ENCODE peak calls at places on chromosome 1, in ten cellular contexts. N is Panc1; V is right cardiac atrium; L is upper lobe of right lung; S is Caco-2; B is aorta; Z is CD8-positive, alpha-beta memory T cell; O is mucosa of descending colon; P is adrenal gland; A is PC-9. Q is an unnamed sample.

GRCh38 chr1:81912383-81912782 is 111.6 kb downstream of the ADGRL2 start:
- DNase-seq in N (no peak), V (no peak), L (no peak), S (no peak), B (no peak), Z (no peak), O (no peak), P (no peak), A (peak; percentile 93), Q (no peak)

GRCh38 chr1:219927298-219927955 is 930 bp downstream of the SLC30A10 start:
- DNase-seq in N (no peak), V (no peak), L (no peak), S (no peak), B (no peak), Z (no peak), O (no peak), P (no peak), A (no peak), Q (no peak)

GRCh38 chr1:244341455-244342450 is 110.0 kb downstream of the ADSS2 start:
- DNase-seq in N (no peak), V (no peak), L (no peak), S (peak; percentile 66), B (no peak), Z (peak; percentile 60), O (no peak), P (no peak), A (no peak), Q (no peak)

GRCh38 chr1:228366851-228367741 is 39.5 kb downstream of the TRIM11 start:
- DNase-seq in N (no peak), V (no peak), L (peak; percentile 59), S (peak; percentile 36), B (peak; percentile 37), Z (no peak), O (no peak), P (peak; percentile 52), A (no peak), Q (peak; percentile 41)

GRCh38 chr1:214861615-214862014 is 220.9 kb upstream of the KCNK2 start:
- DNase-seq in N (no peak), V (no peak), L (no peak), S (no peak), B (no peak), Z (no peak), O (no peak), P (no peak), A (no peak), Q (no peak)

GRCh38 chr1:22641906-22642636 is 1.4 kb upstream of the C1QC start:
- DNase-seq in N (peak; percentile 18), V (peak; percentile 88), L (peak; percentile 93), S (peak; percentile 71), B (peak; percentile 89), Z (peak; percentile 67), O (peak; percentile 85), P (peak; percentile 89), A (no peak), Q (peak; percentile 88)

GRCh38 chr1:96962807-96963206 is 241.2 kb downstream of the PTBP2 start:
- DNase-seq in N (no peak), V (no peak), L (no peak), S (no peak), B (no peak), Z (no peak), O (no peak), P (no peak), A (peak; percentile 64), Q (no peak)

GRCh38 chr1:18956189-18957135 is at the start of gene IFFO2:
- DNase-seq in N (peak; percentile 67), V (peak; percentile 98), L (peak; percentile 99), S (peak; percentile 93), B (peak; percentile 99), Z (peak; percentile 98), O (peak; percentile 99), P (peak; percentile 98), A (peak; percentile 52), Q (peak; percentile 98)

GRCh38 chr1:96472471-96472870 is 249.1 kb upstream of the PTBP2 start:
- DNase-seq in N (no peak), V (no peak), L (no peak), S (no peak), B (no peak), Z (no peak), O (no peak), P (no peak), A (no peak), Q (no peak)

GRCh38 chr1:63975447-63975846 is 201.6 kb downstream of the ROR1 start:
- DNase-seq in N (no peak), V (no peak), L (no peak), S (no peak), B (no peak), Z (no peak), O (no peak), P (no peak), A (no peak), Q (no peak)

GRCh38 chr1:241356519-241357365 is at the start of gene RGS7:
- DNase-seq in N (no peak), V (peak; percentile 38), L (peak; percentile 76), S (peak; percentile 52), B (peak; percentile 45), Z (no peak), O (peak; percentile 21), P (peak; percentile 82), A (no peak), Q (peak; percentile 46)

GRCh38 chr1:240128361-240128760 is 36.7 kb downstream of the FMN2 start:
- DNase-seq in N (no peak), V (no peak), L (no peak), S (no peak), B (no peak), Z (no peak), O (no peak), P (no peak), A (no peak), Q (no peak)

GRCh38 chr1:202014060-202014459 is 3.7 kb downstream of the ELF3 start:
- DNase-seq in N (no peak), V (no peak), L (no peak), S (no peak), B (no peak), Z (no peak), O (no peak), P (no peak), A (no peak), Q (no peak)
- H3K4me3 ChIP-seq in N (peak overlapping the region; percentile 72), V (no peak overlapping the region), L (peak overlapping the region; percentile 53), S (no peak overlapping the region), B (no peak overlapping the region), Z (no peak overlapping the region), O (peak overlapping the region; percentile 81), P (no peak overlapping the region), A (peak overlapping the region; percentile 86), Q (peak overlapping the region; percentile 57)

DNA sequence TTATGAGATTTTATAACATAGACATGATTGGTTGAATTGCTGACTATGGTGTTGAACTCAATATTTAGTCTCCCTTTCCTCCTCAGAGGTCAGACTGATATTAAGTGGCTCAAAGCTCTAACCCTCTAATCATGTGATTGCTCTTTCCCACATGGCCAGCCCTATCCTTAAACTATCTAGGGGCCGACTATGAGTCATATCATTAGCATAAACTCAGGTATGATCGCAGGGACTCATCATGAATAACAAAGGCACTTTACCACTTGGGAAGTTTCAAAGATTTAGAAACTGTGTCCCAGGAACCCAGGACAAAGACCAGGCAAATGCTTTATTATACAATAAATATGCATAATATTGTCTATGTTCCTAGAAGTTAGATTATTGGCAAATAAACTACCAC is 894.6 kb upstream of the NEGR1 start:
- DNase-seq in N (no peak), V (no peak), L (no peak), S (no peak), B (no peak), Z (no peak), O (no peak), P (no peak), A (no peak), Q (no peak)
- H3K9me3 ChIP-seq in N (no peaks in the 10 kb centered on the region), V (no peaks in the 10 kb centered on the region), L (no peaks in the 10 kb centered on the region), S (no peaks in the 10 kb centered on the region), B (no peaks in the 10 kb centered on the region), Z (no peaks in the 10 kb centered on the region), O (no peaks in the 10 kb centered on the region), P (no peaks in the 10 kb centered on the region), A (no peaks in the 10 kb centered on the region), Q (peaks cover 4% of the 10 kb centered on the region)

GRCh38 chr1:54355931-54356679 is 50.1 kb downstream of the SSBP3 start:
- DNase-seq in N (no peak), V (no peak), L (no peak), S (peak; percentile 69), B (peak; percentile 36), Z (no peak), O (peak; percentile 59), P (no peak), A (no peak), Q (no peak)

GRCh38 chr1:54354899-54355298 is 51.3 kb downstream of the SSBP3 start:
- DNase-seq in N (no peak), V (no peak), L (no peak), S (no peak), B (peak; percentile 11), Z (no peak), O (no peak), P (peak; percentile 73), A (no peak), Q (no peak)

GRCh38 chr1:54358503-54359168 is 47.6 kb downstream of the SSBP3 start:
- DNase-seq in N (no peak), V (peak; percentile 53), L (no peak), S (no peak), B (peak; percentile 19), Z (no peak), O (no peak), P (no peak), A (no peak), Q (no peak)

GRCh38 chr1:54357967-54358366 is 48.2 kb downstream of the SSBP3 start:
- DNase-seq in N (no peak), V (no peak), L (no peak), S (no peak), B (no peak), Z (no peak), O (no peak), P (no peak), A (no peak), Q (no peak)

DNA sequence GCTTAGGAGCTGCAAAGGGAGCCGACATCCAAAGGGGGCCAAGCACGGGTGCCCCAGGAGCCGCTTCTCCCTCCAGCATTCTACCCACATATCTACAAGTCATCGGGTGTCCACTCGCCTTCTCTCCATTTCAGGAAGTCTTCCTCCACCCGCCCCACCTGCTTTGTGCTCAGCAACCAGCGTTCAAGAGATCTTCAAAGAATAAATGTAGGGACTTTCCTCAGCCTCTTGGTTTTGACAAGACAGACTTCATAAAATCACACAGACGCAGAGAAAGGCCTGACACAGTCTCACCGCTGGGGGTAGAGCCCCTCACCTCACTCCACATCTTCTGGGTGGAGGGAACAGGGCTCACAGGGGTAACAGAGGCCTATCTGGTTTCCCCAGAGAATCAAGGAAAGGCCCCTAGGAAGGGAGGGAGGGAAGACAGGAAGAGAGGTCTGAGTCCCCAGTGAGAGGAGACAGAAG is 49.5 kb downstream of the SSBP3 start:
- DNase-seq in N (no peak), V (no peak), L (no peak), S (no peak), B (no peak), Z (no peak), O (no peak), P (no peak), A (no peak), Q (no peak)
- H3K4me3 ChIP-seq in N (no peak overlapping the region), V (no peak overlapping the region), L (peak overlapping the region; percentile 25), S (no peak overlapping the region), B (no peak overlapping the region), Z (peak overlapping the region; percentile 16), O (no peak overlapping the region), P (no peak overlapping the region), A (no peak overlapping the region), Q (peak overlapping the region; percentile 28)

DNA sequence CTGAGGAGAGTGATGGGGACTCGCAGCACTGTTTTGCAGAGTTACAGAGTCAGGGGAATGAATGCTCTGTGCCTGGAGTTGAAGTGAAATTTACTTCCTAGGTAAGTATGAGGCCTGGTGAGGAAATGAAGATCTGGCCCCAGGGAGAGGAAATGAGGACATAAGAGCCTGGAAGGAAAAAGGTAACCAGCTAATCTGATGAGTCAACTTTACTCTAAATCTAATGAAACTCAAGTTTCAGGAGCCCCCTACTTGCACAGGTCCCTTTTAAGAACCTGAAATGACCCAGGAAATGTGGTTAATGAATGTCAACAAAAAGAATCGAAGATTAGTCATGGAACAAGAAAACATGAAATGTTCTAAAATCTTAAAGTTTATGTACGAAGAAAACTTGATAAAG is 599.0 kb downstream of the AGBL4 start:
- DNase-seq in N (no peak), V (no peak), L (no peak), S (no peak), B (no peak), Z (no peak), O (no peak), P (no peak), A (peak; percentile 39), Q (no peak)
- H3K9me3 ChIP-seq in N (no peaks in the 10 kb centered on the region), V (no peaks in the 10 kb centered on the region), L (no peaks in the 10 kb centered on the region), S (no peaks in the 10 kb centered on the region), B (no peaks in the 10 kb centered on the region), Z (no peaks in the 10 kb centered on the region), O (peaks cover 4% of the 10 kb centered on the region), P (no peaks in the 10 kb centered on the region), A (no peaks in the 10 kb centered on the region), Q (no peaks in the 10 kb centered on the region)

Q was measured in lower lobe of right lung.